ENCODE peak calls at places on chromosomes 3 and 15, in nine cellular contexts. One of them, this sample, is unnamed.

GRCh38 chr3:38623539-38623938 is 25.9 kb downstream of the SCN5A start:
- DNase-seq in CD8-positive, alpha-beta memory T cell: no peak
- DNase-seq in left colon: no peak
- DNase-seq in lower leg skin: no peak
- DNase-seq in AG20443: no peak
- DNase-seq in GM03348: no peak
- DNase-seq in tibial artery: no peak
- DNase-seq in Panc1: no peak
- DNase-seq in HEK293T: no peak
- DNase-seq in this sample: no peak

GRCh38 chr15:39628131-39628482 is 47.2 kb downstream of the THBS1 start:
- DNase-seq in CD8-positive, alpha-beta memory T cell: no peak
- DNase-seq in left colon: no peak
- DNase-seq in lower leg skin: no peak
- DNase-seq in AG20443: no peak
- DNase-seq in GM03348: no peak
- DNase-seq in tibial artery: no peak
- DNase-seq in Panc1: no peak
- DNase-seq in HEK293T: no peak
- DNase-seq in this sample: no peak

GRCh38 chr15:69666921-69667811 is 214.5 kb downstream of the RPLP1 start:
- DNase-seq in CD8-positive, alpha-beta memory T cell: no peak
- DNase-seq in left colon: no peak
- DNase-seq in lower leg skin: no peak
- DNase-seq in AG20443: no peak
- DNase-seq in GM03348: no peak
- DNase-seq in tibial artery: no peak
- DNase-seq in Panc1: no peak
- DNase-seq in HEK293T: no peak
- DNase-seq in this sample: no peak

GRCh38 chr3:149371723-149372114 is 5.7 kb downstream of the TM4SF1 start:
- DNase-seq in CD8-positive, alpha-beta memory T cell: no peak
- DNase-seq in left colon: no peak
- DNase-seq in lower leg skin: no peak
- DNase-seq in AG20443: no peak
- DNase-seq in GM03348: no peak
- DNase-seq in tibial artery: no peak
- DNase-seq in Panc1: no peak
- DNase-seq in HEK293T: no peak
- DNase-seq in this sample: no peak

GRCh38 chr3:43405888-43406636 is 119.7 kb downstream of the SNRK start:
- DNase-seq in CD8-positive, alpha-beta memory T cell: no peak
- DNase-seq in left colon: no peak
- DNase-seq in lower leg skin: no peak
- DNase-seq in AG20443: peak; percentile 37
- DNase-seq in GM03348: peak; percentile 14
- DNase-seq in tibial artery: peak; percentile 81
- DNase-seq in Panc1: no peak
- DNase-seq in HEK293T: no peak
- DNase-seq in this sample: no peak

GRCh38 chr3:109265300-109265699 is 51.0 kb downstream of the DPPA2 start:
- DNase-seq in CD8-positive, alpha-beta memory T cell: no peak
- DNase-seq in left colon: no peak
- DNase-seq in lower leg skin: no peak
- DNase-seq in AG20443: no peak
- DNase-seq in GM03348: no peak
- DNase-seq in tibial artery: no peak
- DNase-seq in Panc1: no peak
- DNase-seq in HEK293T: no peak
- DNase-seq in this sample: no peak

GRCh38 chr15:67892559-67893377 is 52.9 kb upstream of the RNU6-1 start:
- DNase-seq in CD8-positive, alpha-beta memory T cell: no peak
- DNase-seq in left colon: no peak
- DNase-seq in lower leg skin: no peak
- DNase-seq in AG20443: no peak
- DNase-seq in GM03348: no peak
- DNase-seq in tibial artery: peak; percentile 74
- DNase-seq in Panc1: no peak
- DNase-seq in HEK293T: no peak
- DNase-seq in this sample: no peak

GRCh38 chr3:138460536-138461205 is 26.3 kb downstream of the ESYT3 start:
- DNase-seq in CD8-positive, alpha-beta memory T cell: no peak
- DNase-seq in left colon: no peak
- DNase-seq in lower leg skin: peak; percentile 77
- DNase-seq in AG20443: no peak
- DNase-seq in GM03348: no peak
- DNase-seq in tibial artery: no peak
- DNase-seq in Panc1: no peak
- DNase-seq in HEK293T: no peak
- DNase-seq in this sample: no peak

GRCh38 chr15:80512729-80513670 is 108.8 kb downstream of the ARNT2 start:
- DNase-seq in CD8-positive, alpha-beta memory T cell: no peak
- DNase-seq in left colon: no peak
- DNase-seq in lower leg skin: no peak
- DNase-seq in AG20443: peak; percentile 45
- DNase-seq in GM03348: no peak
- DNase-seq in tibial artery: no peak
- DNase-seq in Panc1: no peak
- DNase-seq in HEK293T: no peak
- DNase-seq in this sample: no peak

This sample was measured in T-helper 2 cell treated with Interferon-gamma antibody and Interleukin-4, amounts not matched to agents 5 μg/mL and 100 μg/mL, for 36 hours.